ENCODE peak calls at places on chromosome 9, in five cellular contexts. M, U, W, O and J are unnamed samples.
A peak's percentile ranks its signal among the peaks of the same experiment; 100 is the strongest.

GRCh38 chr9:84782228-84782866 is 112.8 kb downstream of the NTRK2 start:
- DNase-seq in M (no peak), U (no peak), W (no peak), O (no peak), J (no peak)

GRCh38 chr9:125696106-125696647 is 10.8 kb downstream of the MAPKAP1 start:
- DNase-seq in M (no peak), U (no peak), W (no peak), O (no peak), J (no peak)

GRCh38 chr9:127999461-127999860 is 18.7 kb upstream of the EEIG1 start:
- DNase-seq in M (no peak), U (no peak), W (no peak), O (no peak), J (no peak)

GRCh38 chr9:34987160-34988040 is 2.1 kb upstream of the DNAJB5 start:
- DNase-seq in M (no peak), U (no peak), W (no peak), O (no peak), J (no peak)

GRCh38 chr9:99169982-99170761 is 51.6 kb downstream of the ALG2 start:
- DNase-seq in M (peak; percentile 52), U (no peak), W (no peak), O (no peak), J (no peak)

GRCh38 chr9:74497750-74498615 is 848 bp downstream of the RORB start:
- DNase-seq in M (no peak), U (no peak), W (peak; percentile 2), O (no peak), J (no peak)

GRCh38 chr9:137368431-137369110 is 54.4 kb downstream of the EXD3 start:
- DNase-seq in M (no peak), U (no peak), W (no peak), O (no peak), J (no peak)

GRCh38 chr9:89593776-89594427 is 10.9 kb upstream of the GADD45G start:
- DNase-seq in M (no peak), U (peak; percentile 44), W (peak; percentile 11), O (peak; percentile 23), J (peak; percentile 43)

GRCh38 chr9:38687389-38687842 is 32.5 kb downstream of the FAM240B start:
- DNase-seq in M (peak; percentile 45), U (peak; percentile 6), W (no peak), O (no peak), J (no peak)

GRCh38 chr9:79471577-79472543 is 99.9 kb upstream of the TLE4 start:
- DNase-seq in M (no peak), U (no peak), W (peak; percentile 23), O (no peak), J (no peak)

GRCh38 chr9:98331536-98332259 is 76.2 kb upstream of the TBC1D2 start:
- DNase-seq in M (no peak), U (no peak), W (no peak), O (no peak), J (no peak)

GRCh38 chr9:2241461-2241874 is 226.3 kb downstream of the SMARCA2 start:
- DNase-seq in M (peak; percentile 90), U (no peak), W (no peak), O (no peak), J (no peak)

GRCh38 chr9:137604345-137605145 is 941 bp upstream of the ARRDC1 start:
- DNase-seq in M (no peak), U (no peak), W (no peak), O (no peak), J (no peak)

GRCh38 chr9:99285965-99286364 is 63.9 kb downstream of the SEC61B start:
- DNase-seq in M (no peak), U (no peak), W (no peak), O (no peak), J (no peak)

GRCh38 chr9:109408759-109409462 is 88.1 kb upstream of the EPB41L4B start:
- DNase-seq in M (no peak), U (no peak), W (no peak), O (no peak), J (no peak)

GRCh38 chr9:110092792-110093191 is 115.2 kb downstream of the C9orf152 start:
- DNase-seq in M (no peak), U (no peak), W (no peak), O (no peak), J (no peak)

GRCh38 chr9:4519604-4520003 is 29.3 kb downstream of the SLC1A1 start:
- DNase-seq in M (no peak), U (no peak), W (no peak), O (no peak), J (peak; percentile 47)

GRCh38 chr9:123282343-123283047 is 14.1 kb upstream of the STRBP start:
- DNase-seq in M (no peak), U (no peak), W (peak; percentile 70), O (no peak), J (no peak)

GRCh38 chr9:133929599-133929998 is 62.5 kb downstream of the VAV2 start:
- DNase-seq in M (no peak), U (no peak), W (no peak), O (no peak), J (no peak)

GRCh38 chr9:131361202-131361833 is 32.6 kb upstream of the PRRC2B start:
- DNase-seq in M (no peak), U (peak; percentile 22), W (no peak), O (no peak), J (no peak)

GRCh38 chr9:136653323-136654064 is 9.2 kb upstream of the EGFL7 start:
- DNase-seq in M (no peak), U (no peak), W (no peak), O (no peak), J (no peak)